ENCODE peak calls at places on chromosomes 12 and 14, in five cellular contexts. H is fibroblast of the conjunctiva, N is NCI-H1105, J is HuH-7.5, O is esophagus muscularis mucosa. B is an unnamed sample.
A peak's percentile ranks its signal among the peaks of the same experiment; 100 is the strongest.

GRCh38 chr12:112314981-112315380 is 67.2 kb downstream of the HECTD4 start:
- DNase-seq in H (no peak), N (peak; percentile 22), J (no peak), O (no peak), B (no peak)

GRCh38 chr12:46400406-46400805 is 27.8 kb upstream of the SLC38A2 start:
- DNase-seq in H (no peak), N (no peak), J (no peak), O (no peak), B (no peak)

GRCh38 chr14:32669416-32669815 is 269.3 kb upstream of the NPAS3 start:
- DNase-seq in H (no peak), N (no peak), J (no peak), O (no peak), B (no peak)

GRCh38 chr12:10909462-10909861 is at the start of gene TAS2R13:
- DNase-seq in H (no peak), N (no peak), J (no peak), O (no peak), B (no peak)

GRCh38 chr12:24045816-24046257 is 96.4 kb upstream of the SOX5 start:
- DNase-seq in H (no peak), N (no peak), J (no peak), O (no peak), B (no peak)

GRCh38 chr14:68580676-68581075 is 212.2 kb downstream of the ZFP36L1 start:
- DNase-seq in H (no peak), N (no peak), J (no peak), O (no peak), B (no peak)

GRCh38 chr12:11656550-11656949 is 7.1 kb downstream of the ETV6 start:
- DNase-seq in H (no peak), N (no peak), J (no peak), O (no peak), B (no peak)

GRCh38 chr12:130704606-130705005 is 11.5 kb downstream of the RIMBP2 start:
- DNase-seq in H (no peak), N (no peak), J (no peak), O (no peak), B (no peak)

GRCh38 chr12:100646896-100647295 is 73.4 kb downstream of the GAS2L3 start:
- DNase-seq in H (no peak), N (no peak), J (no peak), O (no peak), B (no peak)

GRCh38 chr12:49761677-49762467 is 20.5 kb downstream of the TMBIM6 start:
- DNase-seq in H (no peak), N (no peak), J (no peak), O (no peak), B (no peak)

GRCh38 chr12:544142-544541 is 84.4 kb downstream of the B4GALNT3 start:
- DNase-seq in H (no peak), N (no peak), J (no peak), O (no peak), B (peak; percentile 38)

GRCh38 chr12:81546811-81547210 is 212.3 kb downstream of the PPFIA2 start:
- DNase-seq in H (no peak), N (no peak), J (no peak), O (no peak), B (no peak)

GRCh38 chr12:69610729-69611128 is at the start of gene LRRC10:
- DNase-seq in H (no peak), N (no peak), J (no peak), O (no peak), B (no peak)

GRCh38 chr12:131437706-131438210 is 273.1 kb upstream of the SFSWAP start:
- DNase-seq in H (no peak), N (no peak), J (no peak), O (no peak), B (peak; percentile 49)

GRCh38 chr12:28954333-28954732 is 194.7 kb upstream of the FAR2 start:
- DNase-seq in H (no peak), N (no peak), J (no peak), O (no peak), B (no peak)

GRCh38 chr12:78171082-78171481 is 340.4 kb downstream of the NAV3 start:
- DNase-seq in H (no peak), N (no peak), J (no peak), O (no peak), B (no peak)

GRCh38 chr14:104532191-104532555 is 47.4 kb upstream of the C14orf180 start:
- DNase-seq in H (no peak), N (no peak), J (no peak), O (no peak), B (no peak)

GRCh38 chr12:80162177-80162576 is 62.8 kb downstream of the OTOGL start:
- DNase-seq in H (no peak), N (no peak), J (no peak), O (no peak), B (no peak)

GRCh38 chr12:128258866-128259555 is 8.0 kb upstream of the TMEM132C start:
- DNase-seq in H (no peak), N (no peak), J (no peak), O (no peak), B (no peak)

GRCh38 chr14:98952595-98953325 is 319.2 kb downstream of the BCL11B start:
- DNase-seq in H (peak; percentile 44), N (no peak), J (no peak), O (no peak), B (no peak)

GRCh38 chr14:79627058-79627457 is 584.2 kb downstream of the DIO2 start:
- DNase-seq in H (no peak), N (no peak), J (no peak), O (no peak), B (no peak)

GRCh38 chr14:63203618-63204406 is 431 bp upstream of the RHOJ start:
- DNase-seq in H (peak; percentile 87), N (peak; percentile 10), J (no peak), O (peak; percentile 93), B (peak; percentile 74)

GRCh38 chr12:128938886-128939285 is 85.6 kb downstream of the GLT1D1 start:
- DNase-seq in H (no peak), N (no peak), J (no peak), O (no peak), B (no peak)

GRCh38 chr12:116136340-116136739 is 141.2 kb downstream of the MED13L start:
- DNase-seq in H (no peak), N (no peak), J (no peak), O (no peak), B (no peak)

GRCh38 chr14:91872517-91873470 is 5.5 kb upstream of the TC2N start:
- DNase-seq in H (peak; percentile 58), N (no peak), J (no peak), O (no peak), B (no peak)

GRCh38 chr12:109951751-109952150 is 44.4 kb downstream of the GIT2 start:
- DNase-seq in H (peak; percentile 9), N (no peak), J (no peak), O (no peak), B (no peak)

GRCh38 chr12:68440068-68440581 is 108.0 kb upstream of the MDM1 start:
- DNase-seq in H (no peak), N (no peak), J (no peak), O (no peak), B (no peak)

GRCh38 chr14:65993996-65994395 is 492.2 kb upstream of the CCDC196 start:
- DNase-seq in H (no peak), N (no peak), J (no peak), O (no peak), B (no peak)